ENCODE peak calls at places on chromosomes 11 and 22, in four cellular contexts. R is B cell, S is pancreas, I is RWPE1. T is an unnamed sample.

GRCh38 chr11:10728154-10728553 is 22.9 kb upstream of the CTR9 start:
- DNase-seq in R (no peak), S (no peak), I (no peak), T (no peak)

GRCh38 chr11:74849525-74850391 is 99.1 kb downstream of the XRRA1 start:
- DNase-seq in R (no peak), S (no peak), I (peak), T (no peak)

GRCh38 chr11:61378713-61379313 is 13.6 kb upstream of the TMEM216 start:
- DNase-seq in R (no peak), S (no peak), I (peak), T (no peak)

GRCh38 chr11:87840786-87841185 is 334.5 kb downstream of the RAB38 start:
- DNase-seq in R (no peak), S (no peak), I (no peak), T (no peak)

GRCh38 chr11:762421-763072 is 14.7 kb downstream of the GATD1 start:
- DNase-seq in R (no peak), S (peak), I (peak), T (peak)

GRCh38 chr22:49971232-49972162 is 10.9 kb downstream of the PIM3 start:
- DNase-seq in R (peak), S (no peak), I (no peak), T (no peak)

GRCh38 chr11:124640660-124641059 is 18.0 kb downstream of the TBRG1 start:
- DNase-seq in R (no peak), S (no peak), I (no peak), T (no peak)

GRCh38 chr11:47325271-47326041 is 27.0 kb downstream of the MYBPC3 start:
- DNase-seq in R (no peak), S (peak), I (no peak), T (no peak)

GRCh38 chr22:44340271-44341239 is 27.8 kb upstream of the SHISAL1 start:
- DNase-seq in R (no peak), S (no peak), I (no peak), T (no peak)

GRCh38 chr22:35454416-35455054 is 54.6 kb downstream of the MCM5 start:
- DNase-seq in R (no peak), S (no peak), I (no peak), T (no peak)

GRCh38 chr11:45683285-45684058 is 18.1 kb upstream of the CHST1 start:
- DNase-seq in R (no peak), S (no peak), I (no peak), T (no peak)

GRCh38 chr11:76263657-76264056 is 57.4 kb upstream of the WNT11 start:
- DNase-seq in R (no peak), S (no peak), I (no peak), T (no peak)

GRCh38 chr11:65352783-65353182 is 1.8 kb upstream of the TIGD3 start:
- DNase-seq in R (no peak), S (no peak), I (no peak), T (no peak)

GRCh38 chr11:107405260-107405659 is 52.4 kb downstream of the CWF19L2 start:
- DNase-seq in R (no peak), S (no peak), I (no peak), T (no peak)

GRCh38 chr11:32435947-32436750 is 810 bp upstream of the WT1 start:
- DNase-seq in R (no peak), S (no peak), I (no peak), T (no peak)

GRCh38 chr22:49509016-49509415 is 318.7 kb downstream of the BRD1 start:
- DNase-seq in R (no peak), S (no peak), I (no peak), T (no peak)

GRCh38 chr22:28141614-28142013 is 222.6 kb upstream of the PITPNB start:
- DNase-seq in R (no peak), S (no peak), I (no peak), T (no peak)

GRCh38 chr11:122323754-122324421 is 207.9 kb upstream of the BLID start:
- DNase-seq in R (no peak), S (no peak), I (no peak), T (no peak)

GRCh38 chr11:128246364-128247234 is 340.8 kb downstream of the ETS1 start:
- DNase-seq in R (no peak), S (no peak), I (no peak), T (no peak)

GRCh38 chr22:33194529-33194928 is 136.3 kb upstream of the SYN3 start:
- DNase-seq in R (no peak), S (no peak), I (no peak), T (no peak)

GRCh38 chr11:2147391-2147790 is 8.2 kb upstream of the IGF2 start:
- DNase-seq in R (no peak), S (peak), I (no peak), T (no peak)

GRCh38 chr11:114070464-114071139 is 11.1 kb downstream of the ZBTB16 start:
- DNase-seq in R (no peak), S (no peak), I (no peak), T (no peak)

GRCh38 chr22:18057568-18058209 is 20.1 kb upstream of the PEX26 start:
- DNase-seq in R (peak), S (no peak), I (peak), T (peak)

GRCh38 chr11:96311120-96311568 is 31.9 kb downstream of the MAML2 start:
- DNase-seq in R (no peak), S (no peak), I (no peak), T (no peak)

GRCh38 chr11:24078056-24078455 is 418.8 kb upstream of the LUZP2 start:
- DNase-seq in R (no peak), S (no peak), I (no peak), T (no peak)

GRCh38 chr22:20137671-20138416 is 6.2 kb downstream of the ZDHHC8 start:
- DNase-seq in R (no peak), S (no peak), I (no peak), T (no peak)

GRCh38 chr22:35352214-35353111 is 28.4 kb upstream of the HMOX1 start:
- DNase-seq in R (peak), S (no peak), I (no peak), T (peak)

GRCh38 chr11:67295846-67296245 is 6.7 kb downstream of the ANKRD13D start:
- DNase-seq in R (no peak), S (no peak), I (no peak), T (no peak)

GRCh38 chr11:30758012-30758411 is 171.9 kb upstream of the MPPED2 start:
- DNase-seq in R (no peak), S (no peak), I (no peak), T (no peak)

GRCh38 chr11:59891781-59892181 is 13.2 kb downstream of the OOSP3 start:
- DNase-seq in R (no peak), S (no peak), I (no peak), T (no peak)

GRCh38 chr11:104625246-104625645 is 273.0 kb downstream of the CASP12 start:
- DNase-seq in R (no peak), S (no peak), I (peak), T (no peak)

GRCh38 chr11:70732493-70733206 is 334.3 kb downstream of the CTTN start:
- DNase-seq in R (no peak), S (peak), I (no peak), T (no peak)

GRCh38 chr11:92667446-92668165 is 301.8 kb upstream of the MTNR1B start:
- DNase-seq in R (no peak), S (no peak), I (no peak), T (no peak)

GRCh38 chr11:2261436-2262230 is 8.8 kb downstream of the ASCL2 start:
- DNase-seq in R (no peak), S (no peak), I (no peak), T (no peak)

GRCh38 chr11:127000991-127001390 is 421 bp upstream of the KIRREL3 start:
- DNase-seq in R (no peak), S (no peak), I (no peak), T (no peak)

GRCh38 chr11:44007746-44008501 is 39.9 kb upstream of the ACCSL start:
- DNase-seq in R (no peak), S (no peak), I (no peak), T (no peak)

GRCh38 chr11:1908579-1908978 is 10.9 kb upstream of the TNNT3 start:
- DNase-seq in R (no peak), S (no peak), I (no peak), T (no peak)

DNA sequence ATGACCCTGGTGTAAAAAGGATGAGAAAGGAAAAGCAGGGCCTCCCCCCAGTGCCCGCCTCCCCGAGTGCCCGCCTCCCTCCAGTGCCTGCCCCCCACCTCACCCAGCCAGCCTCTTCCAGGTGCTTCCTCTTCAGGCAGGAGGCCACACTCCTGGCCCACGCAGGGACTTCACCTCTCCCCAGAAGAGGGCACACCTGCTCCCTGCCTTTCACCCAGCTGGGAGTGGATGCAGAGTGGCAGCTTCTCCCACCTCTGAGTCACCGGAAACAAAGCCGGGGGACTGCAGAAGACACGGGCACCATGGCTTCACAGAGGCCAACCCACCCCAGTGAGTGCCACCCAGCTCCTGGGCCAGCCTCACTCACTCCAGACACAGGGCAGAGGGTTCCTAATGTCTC is 16.1 kb downstream of the CPT1A start:
- DNase-seq in R (peak), S (peak), I (no peak), T (no peak)
- TF ChIP-seq CTCF in R (peak), S (no peak), I (no peak), T (peak)

DNA sequence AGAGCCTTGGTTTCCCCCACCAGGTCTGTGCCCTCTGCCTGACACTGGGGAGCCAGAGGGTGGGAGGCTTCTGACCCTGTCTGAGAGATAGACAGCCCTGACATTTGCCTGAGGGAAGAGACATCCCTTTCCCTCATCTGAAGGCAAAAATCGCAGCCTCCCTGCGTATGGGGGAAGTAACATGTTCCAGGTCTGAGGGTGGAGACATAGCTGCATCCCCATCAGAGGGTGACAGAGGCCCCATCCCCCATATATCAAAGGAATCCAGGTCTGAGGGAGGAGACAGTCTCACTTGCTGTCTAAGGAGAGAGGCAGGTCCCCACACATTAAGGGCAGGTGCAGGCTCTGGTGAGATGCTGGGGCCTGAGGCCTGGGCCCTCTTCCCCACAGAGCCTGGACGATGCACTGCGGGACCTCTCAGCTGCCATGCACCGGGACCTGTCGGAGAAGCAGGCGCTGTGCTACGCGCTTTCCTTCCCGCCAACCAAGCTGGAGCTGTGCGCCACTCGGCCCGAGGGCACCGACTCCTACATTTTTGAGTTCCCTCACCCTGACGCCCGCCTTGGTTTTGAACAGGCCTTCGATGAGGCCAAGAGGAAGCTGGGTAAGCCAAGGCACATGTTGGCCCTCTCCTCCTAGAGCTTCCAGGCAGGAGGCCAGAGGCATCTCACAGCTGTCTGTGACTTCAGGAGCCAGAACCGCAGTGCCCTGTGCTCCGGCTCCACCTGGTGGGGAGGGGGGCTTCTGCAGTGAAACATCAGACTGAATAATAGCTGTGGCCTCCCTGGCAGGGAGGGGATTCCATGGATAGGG is 16.1 kb upstream of the RELT start:
- DNase-seq in R (no peak), S (peak), I (peak), T (peak)
- TF ChIP-seq CTCF in R (peak), S (no peak), I (no peak), T (peak)

DNA sequence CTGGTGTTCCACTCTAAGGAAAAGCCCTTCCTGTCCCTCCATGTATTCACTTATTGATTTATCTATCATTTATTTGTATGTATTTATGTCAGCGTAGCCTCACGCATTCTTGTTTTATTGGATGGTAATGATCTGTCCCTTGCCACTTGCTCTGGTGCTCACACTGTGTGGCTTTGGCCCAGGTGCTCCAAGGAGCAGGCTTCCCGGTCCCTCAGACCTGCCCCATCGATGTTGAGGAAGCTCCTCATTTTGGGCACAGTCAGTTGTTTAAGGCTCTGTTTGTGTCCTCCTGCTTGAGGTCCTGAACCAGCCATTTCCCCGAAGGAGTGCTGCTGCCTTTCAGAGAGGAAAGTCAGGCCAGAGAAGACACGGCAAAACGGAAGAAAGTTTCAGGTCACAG is 1485.4 kb downstream of the TBC1D22A start:
- DNase-seq in R (no peak), S (no peak), I (no peak), T (no peak)
- TF ChIP-seq CTCF in R (no peak), S (no peak), I (no peak), T (no peak)

GRCh38 chr11:101844608-101845007 is 70.2 kb upstream of the CEP126 start:
- DNase-seq in R (no peak), S (no peak), I (no peak), T (no peak)

DNA sequence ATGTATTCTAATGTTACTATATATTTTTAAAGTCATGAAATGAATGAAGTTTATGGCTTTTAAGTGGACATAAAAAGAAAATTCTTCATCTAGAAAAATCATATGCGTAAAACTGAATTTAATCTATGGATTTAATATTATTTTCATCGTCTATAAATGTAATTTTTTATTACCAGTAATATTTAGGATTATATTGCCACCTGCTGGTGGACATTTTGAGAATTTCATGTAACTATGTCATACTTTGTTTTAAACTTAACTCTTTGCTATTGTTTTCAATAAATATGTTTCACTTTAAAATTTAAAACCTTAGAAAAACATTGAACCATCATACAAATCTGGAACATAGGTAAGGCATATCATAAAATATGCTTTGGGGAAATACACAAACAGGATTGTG is 66.5 kb upstream of the CEP126 start:
- DNase-seq in R (no peak), S (no peak), I (no peak), T (no peak)
- TF ChIP-seq CTCF in R (peak), S (peak), I (peak), T (no peak)

GRCh38 chr22:22943521-22944267 is 56.1 kb downstream of the IGLL5 start:
- DNase-seq in R (peak), S (no peak), I (no peak), T (peak)
- TF ChIP-seq CTCF in R (no peak), S (no peak), I (no peak), T (peak)

GRCh38 chr11:17351510-17352176 is at the start of gene NCR3LG1:
- DNase-seq in R (no peak), S (peak), I (no peak), T (peak)

GRCh38 chr11:17352925-17353227 is 1.3 kb downstream of the NCR3LG1 start:
- DNase-seq in R (no peak), S (peak), I (no peak), T (no peak)

GRCh38 chr11:17350455-17351170 is 987 bp upstream of the NCR3LG1 start:
- DNase-seq in R (no peak), S (no peak), I (no peak), T (no peak)

GRCh38 chr11:17353228-17354021 is 1.8 kb downstream of the NCR3LG1 start:
- DNase-seq in R (peak), S (peak), I (peak), T (peak)

DNA sequence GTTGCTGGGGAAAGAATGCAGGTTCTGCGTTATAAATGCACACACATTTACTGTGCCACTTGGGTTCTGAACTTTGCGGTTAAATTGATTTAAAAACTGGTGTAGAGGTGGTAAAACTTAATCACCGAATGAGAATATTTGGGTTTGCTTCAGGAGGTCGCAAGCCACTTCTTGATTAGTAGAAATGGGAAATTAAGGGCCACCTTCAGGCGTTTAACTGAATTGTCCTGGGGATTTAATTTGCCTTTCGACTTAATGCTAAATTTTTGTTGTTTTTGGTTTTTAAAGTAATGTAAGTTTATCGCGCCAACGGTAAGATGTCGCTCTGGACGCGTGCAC is 460 bp upstream of the NCR3LG1 start:
- DNase-seq in R (no peak), S (no peak), I (no peak), T (no peak)
- TF ChIP-seq CTCF in R (no peak), S (no peak), I (peak), T (no peak)